ENCODE peak calls at places on chromosomes 6 and 20, in six cellular contexts. Q, F, U, L, R and H are unnamed samples. For H3K36me3, the result is how much of the 10 kb centered on the place peaks cover.

GRCh38 chr6:55836945-55837344 is 38.4 kb downstream of the BMP5 start:
- DNase-seq in Q (no peak), L (no peak), U (no peak), R (no peak), F (no peak), H (no peak)

GRCh38 chr6:35417979-35418661 is 34.0 kb upstream of the FANCE start:
- DNase-seq in U (no peak), Q (no peak), F (no peak), R (no peak), L (no peak), H (peak)

GRCh38 chr20:61925555-61926252 is 140.0 kb downstream of the TAF4 start:
- DNase-seq in Q (no peak), F (no peak), U (peak), R (no peak), L (no peak), H (no peak)

GRCh38 chr6:142925575-142926110 is 19.3 kb downstream of the HIVEP2 start:
- DNase-seq in L (no peak), F (no peak), R (no peak), U (no peak), Q (no peak), H (no peak)

GRCh38 chr20:47318596-47319516 is 37.6 kb downstream of the ZMYND8 start:
- DNase-seq in U (peak), F (peak), L (no peak), Q (peak), R (no peak), H (peak)

GRCh38 chr6:33827546-33828451 is 24.0 kb upstream of the MLN start:
- DNase-seq in R (no peak), L (no peak), F (no peak), Q (peak), U (no peak), H (no peak)

GRCh38 chr6:13331516-13332348 is 3.4 kb upstream of the TBC1D7 start:
- DNase-seq in R (peak), Q (peak), F (no peak), U (no peak), L (no peak), H (no peak)

GRCh38 chr20:46215913-46216707 is 92.2 kb downstream of the CDH22 start:
- DNase-seq in Q (no peak), F (no peak), R (no peak), U (peak), L (no peak), H (no peak)

GRCh38 chr20:63606701-63607100 is 20.2 kb downstream of the GMEB2 start:
- DNase-seq in Q (no peak), U (no peak), R (no peak), F (no peak), L (no peak), H (no peak)

GRCh38 chr20:2922957-2923356 is 49.7 kb downstream of the PTPRA start:
- DNase-seq in F (no peak), L (no peak), R (no peak), Q (no peak), U (peak), H (no peak)

GRCh38 chr6:113732384-113732966 is 124.7 kb upstream of the MARCKS start:
- DNase-seq in Q (no peak), F (peak), L (no peak), R (no peak), U (no peak), H (peak)

GRCh38 chr6:159047896-159048685 is 3.3 kb upstream of the TAGAP start:
- DNase-seq in L (no peak), U (no peak), F (no peak), R (no peak), Q (no peak), H (no peak)

DNA sequence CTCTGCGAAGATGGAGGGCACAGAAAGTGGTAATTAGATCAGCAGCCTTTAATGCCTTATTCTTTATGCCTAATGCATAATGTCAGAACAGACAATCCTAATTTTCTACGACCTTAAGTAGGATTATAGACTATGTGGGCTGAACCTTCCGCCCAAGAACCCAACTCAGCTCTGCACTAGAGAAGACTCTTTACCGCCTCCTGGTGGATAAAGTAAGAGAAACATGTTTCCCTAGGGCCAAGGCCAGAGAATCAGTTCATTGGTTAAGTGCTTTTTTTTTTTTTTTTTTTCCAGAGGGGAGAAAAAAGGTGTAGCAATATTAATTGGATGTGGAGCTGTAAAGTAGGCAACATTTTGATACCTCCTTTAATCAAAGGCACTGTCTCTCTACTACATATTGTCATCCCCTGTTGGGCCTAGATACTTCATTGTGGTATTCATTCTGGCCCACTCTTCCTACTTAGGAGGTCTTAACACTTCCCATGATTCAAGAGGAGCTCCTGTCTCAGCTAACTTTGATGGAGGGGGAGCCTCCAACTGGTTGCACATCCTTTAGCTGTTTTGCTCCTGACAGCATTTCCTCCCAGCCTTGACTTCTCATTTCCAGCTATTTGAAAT is 124.9 kb upstream of the NRN1 start:
- DNase-seq in L (no peak), Q (no peak), U (no peak), R (peak), F (no peak), H (peak)
- TF ChIP-seq CTCF in L (peak), Q (no peak), U (peak), R (peak), F (no peak), H (no peak)

DNA sequence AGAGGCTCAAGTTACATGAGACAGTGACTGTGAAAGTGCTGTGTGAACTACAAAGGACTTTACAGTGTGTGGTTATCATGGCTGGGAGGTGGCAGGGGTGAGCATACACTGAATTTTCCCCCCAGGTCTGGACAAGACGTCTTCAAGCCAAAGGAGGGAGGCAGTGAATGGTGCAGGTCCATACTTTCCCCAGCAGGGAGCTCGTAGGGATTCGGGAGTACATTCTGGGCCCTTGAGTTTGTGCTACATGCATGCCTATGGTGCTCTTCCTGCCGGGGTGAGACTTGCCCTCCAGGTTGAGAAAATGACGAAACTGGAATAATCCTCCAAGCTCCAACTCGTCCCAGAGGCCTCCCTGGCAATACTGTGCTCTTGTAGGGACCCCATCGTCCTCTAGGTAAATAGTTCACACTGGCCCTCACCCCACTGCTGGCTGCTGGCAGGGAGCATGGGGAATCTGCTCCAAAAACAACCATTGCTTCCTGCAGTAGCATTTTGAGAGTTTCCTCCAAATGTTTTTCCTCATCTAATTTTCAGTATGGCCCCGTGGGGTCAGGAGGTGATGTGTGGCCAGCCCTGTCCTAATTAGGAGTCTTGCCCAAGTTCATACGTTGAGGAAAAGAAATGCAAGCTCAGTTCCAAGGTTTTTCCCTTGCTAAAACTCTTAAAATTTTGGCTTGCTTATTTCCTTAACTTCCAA is 57.6 kb downstream of the ZNF831 start:
- DNase-seq in U (no peak), L (no peak), Q (no peak), R (no peak), F (no peak), H (no peak)
- H3K4me3 ChIP-seq in U (no peak), L (no peak), Q (no peak), R (no peak), F (peak), H (no peak)

GRCh38 chr6:41161380-41161779 is 1.5 kb downstream of the TREM2 start:
- DNase-seq in Q (no peak), F (no peak), U (no peak), R (no peak), L (no peak), H (no peak)

GRCh38 chr6:41162687-41163418 is at the start of gene TREM2:
- DNase-seq in L (no peak), U (no peak), R (no peak), F (no peak), Q (no peak), H (no peak)

GRCh38 chr6:41161851-41162552 is 914 bp downstream of the TREM2 start:
- DNase-seq in L (no peak), R (no peak), Q (no peak), U (no peak), F (no peak), H (no peak)

GRCh38 chr6:41159415-41160082 is 3.4 kb downstream of the TREM2 start:
- DNase-seq in Q (no peak), F (no peak), R (no peak), L (no peak), U (no peak), H (no peak)

GRCh38 chr6:41160933-41161332 is 2.0 kb downstream of the TREM2 start:
- DNase-seq in L (no peak), R (no peak), F (no peak), U (no peak), Q (no peak), H (no peak)
- H3K36me3 ChIP-seq in L (under half), R (under half), F (under half), U (under half), Q (under half), H (under half)

GRCh38 chr6:110357298-110357695 is 852 bp downstream of the METTL24 start:
- DNase-seq in Q (no peak), F (peak), R (no peak), L (no peak), U (no peak), H (no peak)
- TF ChIP-seq CTCF in Q (no peak), F (no peak), R (no peak), L (no peak), U (no peak), H (no peak)